ENCODE peak calls at places on chromosome 12, in five cellular contexts. P is fibroblast of pulmonary artery, H is AG10803, M is mucosa of descending colon, W is HFF-Myc. B is an unnamed sample.
A peak's percentile ranks its signal among the peaks of the same experiment; 100 is the strongest.

GRCh38 chr12:102961488-102961801 is 4.0 kb downstream of the ASCL1 start:
- DNase-seq in P (no peak), H (no peak), W (no peak), M (no peak), B (no peak)

GRCh38 chr12:76713986-76714385 is 49.9 kb upstream of the ZDHHC17 start:
- DNase-seq in H (no peak), M (no peak), W (no peak), P (no peak), B (no peak)

GRCh38 chr12:120331390-120331789 is 3.8 kb upstream of the PLA2G1B start:
- DNase-seq in H (no peak), M (no peak), W (no peak), P (no peak), B (no peak)

GRCh38 chr12:40622246-40622838 is 69.9 kb upstream of the CNTN1 start:
- DNase-seq in H (peak; percentile 55), W (no peak), P (peak; percentile 56), M (peak; percentile 80), B (peak; percentile 76)

GRCh38 chr12:96083020-96083489 is 47.7 kb upstream of the LTA4H start:
- DNase-seq in P (no peak), W (no peak), H (no peak), M (no peak), B (no peak)

GRCh38 chr12:121404734-121405133 is 4.8 kb downstream of the RNF34 start:
- DNase-seq in H (no peak), P (peak; percentile 28), M (peak; percentile 34), W (no peak), B (no peak)

GRCh38 chr12:71947645-71948105 is 9.0 kb downstream of the TPH2 start:
- DNase-seq in H (peak; percentile 59), W (no peak), P (peak; percentile 18), M (no peak), B (no peak)

GRCh38 chr12:42936991-42937390 is 347.4 kb upstream of the PRICKLE1 start:
- DNase-seq in P (no peak), W (no peak), M (no peak), H (no peak), B (no peak)

GRCh38 chr12:21073129-21073528 is 57.9 kb upstream of the SLCO1B1 start:
- DNase-seq in M (no peak), P (no peak), W (no peak), H (no peak), B (no peak)

GRCh38 chr12:42770261-42770660 is 180.7 kb upstream of the PRICKLE1 start:
- DNase-seq in W (no peak), H (no peak), M (no peak), P (no peak), B (no peak)

GRCh38 chr12:109179927-109180326 is 63.5 kb downstream of the ACACB start:
- DNase-seq in H (no peak), M (no peak), P (no peak), W (no peak), B (no peak)

GRCh38 chr12:99979471-99979870 is 5.3 kb downstream of the ANKS1B start:
- DNase-seq in M (no peak), W (no peak), H (no peak), P (no peak), B (no peak)

GRCh38 chr12:95700316-95700785 is 90.2 kb downstream of the NTN4 start:
- DNase-seq in H (peak; percentile 95), M (no peak), W (no peak), P (peak; percentile 47), B (no peak)

GRCh38 chr12:49983892-49984291 is 11.1 kb downstream of the AQP6 start:
- DNase-seq in M (peak; percentile 27), H (peak; percentile 73), W (peak; percentile 82), P (peak; percentile 89), B (no peak)

GRCh38 chr12:66365718-66366485 is 63.6 kb downstream of the HELB start:
- DNase-seq in P (peak; percentile 40), W (no peak), M (no peak), H (peak; percentile 1), B (no peak)

GRCh38 chr12:76307083-76307482 is 41.1 kb downstream of the BBS10 start:
- DNase-seq in M (no peak), H (no peak), P (no peak), W (no peak), B (no peak)

GRCh38 chr12:7150356-7150755 is 20.2 kb downstream of the CLSTN3 start:
- DNase-seq in H (no peak), M (no peak), P (no peak), W (no peak), B (no peak)

GRCh38 chr12:64088431-64089349 is 133.4 kb downstream of the KICS2 start:
- DNase-seq in P (peak; percentile 97), H (peak; percentile 94), W (peak; percentile 97), M (peak; percentile 80), B (no peak)

DNA sequence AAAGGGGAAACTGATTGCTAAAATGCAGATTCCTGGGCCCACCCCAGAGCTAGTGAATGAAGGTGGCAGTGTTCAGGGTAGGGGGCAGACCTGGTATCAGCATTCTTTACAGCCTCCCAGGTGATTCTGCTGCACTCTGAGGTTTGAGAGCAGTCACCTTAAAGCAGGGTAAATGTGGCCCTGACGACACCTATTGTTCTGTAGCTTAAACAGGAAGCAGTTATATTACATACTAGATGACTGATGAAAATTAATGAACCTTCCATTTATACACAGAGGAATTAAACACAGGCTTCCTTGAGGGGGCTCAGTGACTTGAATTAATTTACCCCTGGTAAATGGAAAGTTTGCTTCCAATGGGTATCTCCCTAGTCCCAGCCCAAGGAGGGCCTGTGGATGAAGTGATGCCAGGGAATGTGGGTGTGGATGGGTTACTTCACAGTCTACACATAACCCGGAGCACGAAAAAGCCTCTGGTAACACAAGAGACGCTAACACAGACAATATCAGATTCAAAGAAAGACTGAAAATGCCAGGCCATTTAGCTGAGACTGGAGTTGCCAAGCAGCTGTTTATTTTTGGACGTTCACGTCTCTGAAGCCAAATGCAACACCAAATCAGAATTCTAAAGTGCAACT is 25.2 kb downstream of the NUAK1 start:
- DNase-seq in H (peak; percentile 55), M (no peak), P (no peak), W (no peak), B (no peak)
- TF ChIP-seq CTCF in H (no peak), M (no peak), P (no peak), W (no peak), B (no peak)

DNA sequence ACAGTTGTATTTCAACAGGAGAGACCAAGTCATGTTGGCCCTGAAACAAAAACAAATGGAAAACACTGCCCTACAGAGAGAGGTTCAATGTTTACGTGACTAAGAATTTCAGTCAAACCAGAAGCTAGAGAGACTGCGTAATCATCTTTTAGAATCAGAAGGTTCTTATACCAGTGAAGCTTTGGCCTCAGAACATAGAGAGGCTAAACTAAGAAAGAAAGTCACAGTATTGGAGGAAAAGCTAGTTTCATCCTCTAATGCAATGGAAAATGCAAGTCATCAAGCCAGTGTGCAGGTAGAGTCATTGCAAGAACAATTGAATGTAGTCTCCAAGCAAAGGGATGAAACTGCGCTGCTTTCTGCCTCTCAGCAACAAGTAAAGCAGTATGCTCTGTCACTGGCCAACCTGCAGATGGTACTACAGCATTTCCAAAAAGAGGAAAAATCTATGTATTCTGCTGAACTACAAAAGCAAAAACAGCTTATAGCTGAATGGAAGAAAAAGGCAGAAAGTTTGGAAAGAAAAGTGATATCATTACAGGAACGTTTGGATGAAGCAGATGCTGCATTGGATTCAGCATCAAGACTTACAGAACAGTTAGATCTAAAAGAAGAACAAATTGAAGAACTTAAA is 32.5 kb upstream of the NUAK1 start:
- DNase-seq in H (peak; percentile 35), P (no peak), M (no peak), W (no peak), B (no peak)
- TF ChIP-seq CTCF in H (peak; percentile 45), P (no peak), M (no peak), W (no peak), B (no peak)

DNA sequence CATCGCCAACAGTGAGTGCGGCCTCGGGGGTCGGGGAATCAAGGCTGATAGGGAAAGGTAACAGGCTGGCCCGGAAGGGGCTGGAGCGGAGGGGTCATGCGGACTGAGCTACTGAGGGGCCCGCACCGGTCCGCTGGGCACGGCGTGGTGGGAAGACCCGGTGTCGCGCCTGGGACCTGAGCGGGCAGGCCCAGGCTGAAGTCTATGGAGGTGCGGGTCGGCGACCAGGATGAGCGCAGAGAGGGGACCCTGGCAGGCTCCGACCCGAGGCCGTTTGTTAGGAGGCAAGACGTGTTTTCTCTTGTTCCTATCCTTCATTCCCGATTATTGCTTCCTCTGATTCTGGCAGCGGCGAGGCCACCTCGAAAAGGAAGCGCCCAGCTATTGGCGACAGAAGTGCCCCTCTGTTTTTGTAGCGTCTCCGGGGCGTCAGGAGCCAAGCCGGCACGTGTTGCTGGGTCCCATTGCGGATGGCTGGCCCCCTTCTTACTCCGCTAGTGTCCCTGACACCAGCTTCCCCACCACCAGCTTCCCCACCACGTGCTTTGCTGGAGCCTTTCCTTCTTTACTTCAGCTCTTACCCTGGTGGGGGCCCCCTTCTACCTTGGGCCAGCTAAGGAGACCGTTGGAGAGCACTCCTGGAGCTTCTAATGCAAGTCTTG is 587 bp downstream of the PA2G4 start:
- DNase-seq in W (no peak), P (no peak), H (peak; percentile 5), M (peak; percentile 46), B (no peak)
- TF ChIP-seq CTCF in W (no peak), P (no peak), H (no peak), M (no peak), B (no peak)

DNA sequence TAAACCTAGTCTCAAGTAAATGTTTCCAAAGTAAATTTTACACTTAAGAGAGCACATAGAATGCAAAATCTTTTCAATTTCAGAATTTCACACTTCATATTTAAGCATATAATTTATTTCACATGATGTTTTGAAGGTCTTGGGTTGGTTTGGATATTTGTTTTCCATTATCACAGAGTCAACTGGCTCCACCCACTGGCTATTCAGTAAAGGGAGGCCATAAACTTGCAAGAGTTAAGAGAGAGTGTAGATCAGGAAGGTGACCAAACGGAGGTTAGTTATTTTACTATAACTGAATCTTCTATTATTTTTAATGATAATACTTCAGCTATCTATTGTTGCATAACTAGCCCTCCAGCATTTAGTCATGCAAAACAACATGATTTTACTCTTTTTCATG is 6.2 kb upstream of the CPNE8 start:
- DNase-seq in W (no peak), P (no peak), M (peak; percentile 61), H (no peak), B (no peak)
- TF ChIP-seq CTCF in W (no peak), P (no peak), M (no peak), H (peak; percentile 21), B (no peak)

GRCh38 chr12:5748027-5748426 is 197.0 kb downstream of the ANO2 start:
- DNase-seq in M (no peak), P (no peak), W (no peak), H (no peak), B (no peak)
- TF ChIP-seq CTCF in M (no peak), P (no peak), W (no peak), H (no peak), B (no peak)

DNA sequence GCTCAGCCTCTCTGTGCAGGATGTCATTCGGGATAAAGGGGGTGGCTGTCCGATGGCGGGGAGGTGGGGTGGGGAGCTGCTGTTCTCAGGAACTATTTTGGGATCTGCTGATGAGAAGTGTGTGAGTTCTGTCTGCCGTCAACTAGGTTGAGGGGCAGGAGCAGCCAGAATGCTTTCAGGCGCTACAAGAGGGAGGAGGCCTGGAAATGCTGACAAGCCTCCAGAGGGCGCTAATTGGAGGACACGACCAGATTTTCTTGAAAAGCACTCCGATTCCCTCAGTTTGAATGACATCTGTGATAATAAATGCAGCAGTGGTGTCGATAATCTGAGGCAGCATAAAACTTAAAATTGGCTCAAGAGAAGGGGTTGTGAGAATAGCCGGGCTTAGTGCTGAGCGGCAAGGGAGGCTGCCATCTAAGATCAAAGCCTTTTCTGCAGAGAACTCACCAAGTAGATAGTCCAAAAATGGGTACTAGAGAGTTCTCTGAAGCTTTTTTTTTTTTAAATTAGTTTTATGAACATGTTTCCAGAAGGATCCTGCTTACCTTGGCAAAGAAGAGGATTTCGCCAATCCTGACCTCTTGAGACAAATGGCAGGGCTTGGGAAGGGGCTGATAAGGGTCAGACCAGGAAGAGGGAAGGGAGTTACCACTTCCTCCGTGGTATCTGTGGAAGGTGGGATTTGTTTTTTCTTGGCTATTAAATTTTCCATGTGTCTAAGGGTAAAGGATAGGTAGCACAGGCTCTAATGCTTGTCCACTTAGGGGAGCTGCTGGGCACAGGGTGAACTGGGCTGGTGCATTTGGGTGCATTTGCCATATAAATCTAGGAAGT is 94.4 kb downstream of the CRACR2A start:
- DNase-seq in P (peak; percentile 59), M (peak; percentile 59), W (no peak), H (no peak), B (no peak)
- TF ChIP-seq CTCF in P (peak; percentile 71), M (no peak), W (peak; percentile 53), H (peak; percentile 42), B (no peak)

B was measured in omental fat pad.